ENCODE peak calls at places on chromosomes 2 and 18, in six cellular contexts. One of them, this sample, is unnamed. For H3K4me1 and H3K27me3, the result is how much of the 10 kb centered on the place peaks cover.

GRCh38 chr2:39059366-39059952 is 61.4 kb downstream of the SOS1 start:
- DNase-seq in stomach: no peak
- DNase-seq in transverse colon: no peak
- DNase-seq in HepG2: peak
- DNase-seq in esophagus muscularis mucosa: no peak
- DNase-seq in sigmoid colon: no peak
- DNase-seq in this sample: no peak

GRCh38 chr2:44358498-44358897 is 2.8 kb downstream of the PREPL start:
- DNase-seq in stomach: peak
- DNase-seq in transverse colon: peak
- DNase-seq in HepG2: no peak
- DNase-seq in esophagus muscularis mucosa: no peak
- DNase-seq in sigmoid colon: peak
- DNase-seq in this sample: no peak

GRCh38 chr18:11953113-11953512 is 28.2 kb upstream of the IMPA2 start:
- DNase-seq in stomach: no peak
- DNase-seq in transverse colon: no peak
- DNase-seq in HepG2: no peak
- DNase-seq in esophagus muscularis mucosa: no peak
- DNase-seq in sigmoid colon: no peak
- DNase-seq in this sample: no peak

GRCh38 chr18:49910986-49911385 is 97.7 kb upstream of the ACAA2 start:
- DNase-seq in stomach: no peak
- DNase-seq in transverse colon: no peak
- DNase-seq in HepG2: no peak
- DNase-seq in esophagus muscularis mucosa: no peak
- DNase-seq in sigmoid colon: no peak
- DNase-seq in this sample: no peak

GRCh38 chr2:85710687-85711577 is 16.8 kb downstream of the GNLY start:
- DNase-seq in stomach: no peak
- DNase-seq in transverse colon: peak
- DNase-seq in HepG2: no peak
- DNase-seq in esophagus muscularis mucosa: no peak
- DNase-seq in sigmoid colon: no peak
- DNase-seq in this sample: no peak

GRCh38 chr2:151350579-151351195 is 6.7 kb upstream of the TNFAIP6 start:
- DNase-seq in stomach: no peak
- DNase-seq in transverse colon: no peak
- DNase-seq in HepG2: no peak
- DNase-seq in esophagus muscularis mucosa: peak
- DNase-seq in sigmoid colon: no peak
- DNase-seq in this sample: no peak

GRCh38 chr2:110115291-110116032 is at the start of gene MALL:
- DNase-seq in stomach: peak
- DNase-seq in transverse colon: peak
- DNase-seq in HepG2: no peak
- DNase-seq in esophagus muscularis mucosa: peak
- DNase-seq in sigmoid colon: no peak
- DNase-seq in this sample: no peak

GRCh38 chr2:120545521-120546076 is 190.1 kb upstream of the GLI2 start:
- DNase-seq in stomach: no peak
- DNase-seq in transverse colon: no peak
- DNase-seq in HepG2: peak
- DNase-seq in esophagus muscularis mucosa: no peak
- DNase-seq in sigmoid colon: no peak
- DNase-seq in this sample: no peak

GRCh38 chr2:127951031-127951430 is 65.3 kb upstream of the AMMECR1L start:
- DNase-seq in stomach: no peak
- DNase-seq in transverse colon: no peak
- DNase-seq in HepG2: no peak
- DNase-seq in esophagus muscularis mucosa: no peak
- DNase-seq in sigmoid colon: no peak
- DNase-seq in this sample: no peak

GRCh38 chr2:159677654-159678053 is 34.7 kb upstream of the MARCHF7 start:
- DNase-seq in stomach: no peak
- DNase-seq in transverse colon: no peak
- DNase-seq in HepG2: peak
- DNase-seq in esophagus muscularis mucosa: no peak
- DNase-seq in sigmoid colon: no peak
- DNase-seq in this sample: no peak

GRCh38 chr2:6845903-6846302 is 19.8 kb downstream of the CMPK2 start:
- DNase-seq in stomach: no peak
- DNase-seq in transverse colon: no peak
- DNase-seq in HepG2: no peak
- DNase-seq in esophagus muscularis mucosa: no peak
- DNase-seq in sigmoid colon: no peak
- DNase-seq in this sample: no peak

GRCh38 chr2:11744631-11745394 is 1.6 kb upstream of the LPIN1 start:
- DNase-seq in stomach: no peak
- DNase-seq in transverse colon: no peak
- DNase-seq in HepG2: peak
- DNase-seq in esophagus muscularis mucosa: no peak
- DNase-seq in sigmoid colon: peak
- DNase-seq in this sample: no peak

GRCh38 chr18:46335551-46336059 is 231.4 kb downstream of the HAUS1 start:
- DNase-seq in stomach: no peak
- DNase-seq in transverse colon: no peak
- DNase-seq in HepG2: no peak
- DNase-seq in esophagus muscularis mucosa: no peak
- DNase-seq in sigmoid colon: peak
- DNase-seq in this sample: no peak

GRCh38 chr2:187117483-187117882 is 268.5 kb upstream of the ZSWIM2 start:
- DNase-seq in stomach: no peak
- DNase-seq in transverse colon: no peak
- DNase-seq in HepG2: no peak
- DNase-seq in esophagus muscularis mucosa: no peak
- DNase-seq in sigmoid colon: no peak
- DNase-seq in this sample: no peak

GRCh38 chr2:127707890-127708648 is 6.8 kb downstream of the SFT2D3 start:
- DNase-seq in stomach: no peak
- DNase-seq in transverse colon: no peak
- DNase-seq in HepG2: no peak
- DNase-seq in esophagus muscularis mucosa: peak
- DNase-seq in sigmoid colon: peak
- DNase-seq in this sample: no peak

GRCh38 chr2:209577376-209578357 is 153.8 kb downstream of the MAP2 start:
- DNase-seq in stomach: no peak
- DNase-seq in transverse colon: no peak
- DNase-seq in HepG2: peak
- DNase-seq in esophagus muscularis mucosa: no peak
- DNase-seq in sigmoid colon: no peak
- DNase-seq in this sample: no peak

GRCh38 chr2:56263876-56264275 is 80.1 kb downstream of the CCDC85A start:
- DNase-seq in stomach: no peak
- DNase-seq in transverse colon: no peak
- DNase-seq in HepG2: no peak
- DNase-seq in esophagus muscularis mucosa: no peak
- DNase-seq in sigmoid colon: no peak
- DNase-seq in this sample: no peak

GRCh38 chr18:3179430-3180089 is 40.2 kb downstream of the MYOM1 start:
- DNase-seq in stomach: no peak
- DNase-seq in transverse colon: no peak
- DNase-seq in HepG2: no peak
- DNase-seq in esophagus muscularis mucosa: no peak
- DNase-seq in sigmoid colon: no peak
- DNase-seq in this sample: no peak

GRCh38 chr2:208929894-208930427 is 493.9 kb upstream of the MAP2 start:
- DNase-seq in stomach: no peak
- DNase-seq in transverse colon: no peak
- DNase-seq in HepG2: no peak
- DNase-seq in esophagus muscularis mucosa: no peak
- DNase-seq in sigmoid colon: no peak
- DNase-seq in this sample: no peak

GRCh38 chr2:98471402-98472131 is 26.9 kb downstream of the INPP4A start:
- DNase-seq in stomach: peak
- DNase-seq in transverse colon: no peak
- DNase-seq in HepG2: no peak
- DNase-seq in esophagus muscularis mucosa: no peak
- DNase-seq in sigmoid colon: peak
- DNase-seq in this sample: no peak

DNA sequence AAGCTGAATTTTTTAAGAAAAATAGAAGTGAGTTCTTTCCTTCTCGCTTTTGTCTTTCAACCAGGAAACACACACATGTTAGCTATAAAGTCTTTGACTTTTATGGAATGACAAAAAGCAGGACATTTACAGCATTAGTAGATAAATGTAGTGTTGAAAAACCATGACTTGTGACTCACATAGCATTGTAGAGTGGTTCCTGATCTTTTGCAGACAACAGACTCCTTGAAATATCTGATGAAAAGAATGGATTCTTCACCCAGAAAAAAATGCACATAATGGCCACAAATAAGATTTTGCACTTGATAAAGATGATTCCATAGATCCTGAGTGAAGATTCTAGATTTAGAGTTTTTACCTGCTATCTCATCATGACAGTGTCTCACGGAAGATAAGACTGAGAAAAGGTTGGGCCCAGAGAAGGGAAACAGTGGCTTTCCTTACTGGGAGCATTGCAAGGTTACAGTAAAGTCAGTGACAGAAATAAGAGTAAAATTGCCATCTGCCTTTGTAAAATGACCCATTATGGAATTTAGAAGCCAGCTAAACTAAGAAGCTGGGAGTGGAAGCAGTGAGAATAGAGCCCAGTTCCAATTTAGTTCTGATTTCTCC is 14.0 kb downstream of the SMARCAL1 start:
- DNase-seq in stomach: no peak
- DNase-seq in transverse colon: no peak
- DNase-seq in HepG2: no peak
- DNase-seq in esophagus muscularis mucosa: no peak
- DNase-seq in sigmoid colon: no peak
- DNase-seq in this sample: no peak
- TF ChIP-seq EP300 in stomach: no peak
- TF ChIP-seq EP300 in transverse colon: no peak
- TF ChIP-seq EP300 in HepG2: no peak
- TF ChIP-seq EP300 in esophagus muscularis mucosa: no peak
- TF ChIP-seq EP300 in sigmoid colon: no peak
- TF ChIP-seq EP300 in this sample: no peak

DNA sequence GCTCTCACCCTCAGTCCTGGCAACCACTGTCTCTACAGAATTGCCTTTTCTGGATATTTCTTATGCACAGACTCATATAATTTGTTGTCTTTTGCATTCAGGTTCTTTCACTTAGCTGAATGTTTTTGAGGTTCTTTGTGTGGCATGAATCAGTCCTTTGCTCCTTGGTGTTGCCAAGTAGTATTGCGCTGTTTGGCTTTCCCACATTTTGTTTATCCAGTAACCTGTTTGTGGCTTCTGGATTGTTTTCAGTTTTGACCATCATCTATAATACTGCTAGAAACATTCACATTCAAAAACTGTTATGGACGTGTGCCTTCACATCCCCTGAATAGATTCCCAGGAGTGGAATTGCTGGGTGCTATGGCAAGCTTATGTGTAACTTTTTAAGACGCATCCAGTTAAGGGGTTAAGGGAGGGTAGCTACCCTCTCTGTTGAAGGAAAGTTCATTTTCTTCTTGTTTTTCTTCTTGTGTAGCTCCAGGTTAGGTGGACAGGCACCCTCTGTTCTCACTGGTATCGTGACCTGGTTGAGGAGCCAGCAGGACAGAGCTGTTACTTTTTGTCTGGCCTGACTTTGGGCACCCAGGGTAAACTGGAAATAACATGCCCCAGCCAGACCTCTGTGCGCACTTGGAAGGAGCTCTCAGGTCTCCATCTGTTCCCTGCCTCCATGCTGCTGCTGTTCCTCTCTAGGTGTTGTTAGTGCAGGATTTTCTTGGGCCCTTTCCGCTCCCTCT is 29.6 kb downstream of the ARHGAP25 start:
- DNase-seq in stomach: no peak
- DNase-seq in transverse colon: no peak
- DNase-seq in HepG2: no peak
- DNase-seq in esophagus muscularis mucosa: peak
- DNase-seq in sigmoid colon: no peak
- DNase-seq in this sample: no peak
- H3K4me1 ChIP-seq in stomach: under half
- H3K4me1 ChIP-seq in transverse colon: half or more
- H3K4me1 ChIP-seq in HepG2: under half
- H3K4me1 ChIP-seq in esophagus muscularis mucosa: under half
- H3K4me1 ChIP-seq in sigmoid colon: under half
- H3K4me1 ChIP-seq in this sample: under half

GRCh38 chr2:207288628-207289027 is 122.9 kb upstream of the KLF7 start:
- DNase-seq in stomach: no peak
- DNase-seq in transverse colon: no peak
- DNase-seq in HepG2: no peak
- DNase-seq in esophagus muscularis mucosa: no peak
- DNase-seq in sigmoid colon: no peak
- DNase-seq in this sample: no peak

GRCh38 chr2:207291287-207292249 is 125.8 kb upstream of the KLF7 start:
- DNase-seq in stomach: no peak
- DNase-seq in transverse colon: no peak
- DNase-seq in HepG2: no peak
- DNase-seq in esophagus muscularis mucosa: no peak
- DNase-seq in sigmoid colon: no peak
- DNase-seq in this sample: no peak

GRCh38 chr2:207290833-207291232 is 125.1 kb upstream of the KLF7 start:
- DNase-seq in stomach: no peak
- DNase-seq in transverse colon: no peak
- DNase-seq in HepG2: no peak
- DNase-seq in esophagus muscularis mucosa: no peak
- DNase-seq in sigmoid colon: no peak
- DNase-seq in this sample: no peak

GRCh38 chr2:207286106-207286505 is 120.4 kb upstream of the KLF7 start:
- DNase-seq in stomach: no peak
- DNase-seq in transverse colon: no peak
- DNase-seq in HepG2: no peak
- DNase-seq in esophagus muscularis mucosa: no peak
- DNase-seq in sigmoid colon: no peak
- DNase-seq in this sample: no peak

DNA sequence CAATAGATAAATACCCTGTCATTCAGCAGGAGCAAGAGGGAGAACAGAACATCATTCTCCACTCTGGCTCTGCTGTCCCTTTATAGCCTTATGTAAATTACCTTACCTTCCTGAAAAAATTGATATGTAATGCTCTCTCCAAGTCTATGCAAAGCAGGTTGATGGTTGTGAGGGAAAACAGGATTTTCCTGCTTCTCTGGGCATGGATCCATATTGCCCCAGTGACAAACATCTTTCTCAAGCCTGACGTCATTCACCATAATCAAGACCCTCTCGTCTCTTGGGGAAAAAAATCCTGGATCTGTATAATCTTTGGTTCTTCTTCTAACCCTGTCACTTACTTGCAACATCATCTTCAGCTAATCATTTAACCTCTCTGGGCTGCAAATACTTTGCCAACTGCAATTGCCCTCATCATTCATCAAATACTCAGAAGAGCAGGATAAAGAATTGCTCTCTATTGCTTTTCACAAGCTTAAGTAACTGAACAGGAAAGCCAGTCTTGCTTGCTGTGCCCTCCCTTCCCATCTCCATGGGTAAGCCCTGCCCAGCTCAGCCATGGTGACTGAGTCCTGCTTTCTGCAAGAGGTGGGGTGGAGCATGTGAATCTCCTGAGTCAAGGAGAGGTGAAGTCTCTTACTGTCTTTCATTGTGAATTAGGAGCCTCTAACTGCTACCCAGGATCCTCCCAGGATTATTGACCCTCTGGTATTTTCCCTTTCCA is 123.7 kb upstream of the KLF7 start:
- DNase-seq in stomach: no peak
- DNase-seq in transverse colon: no peak
- DNase-seq in HepG2: no peak
- DNase-seq in esophagus muscularis mucosa: no peak
- DNase-seq in sigmoid colon: no peak
- DNase-seq in this sample: no peak
- H3K27me3 ChIP-seq in stomach: under half
- H3K27me3 ChIP-seq in transverse colon: under half
- H3K27me3 ChIP-seq in HepG2: under half
- H3K27me3 ChIP-seq in esophagus muscularis mucosa: under half
- H3K27me3 ChIP-seq in sigmoid colon: under half
- H3K27me3 ChIP-seq in this sample: under half

GRCh38 chr2:36461039-36461681 is 105.6 kb downstream of the CRIM1 start:
- DNase-seq in stomach: no peak
- DNase-seq in transverse colon: no peak
- DNase-seq in HepG2: peak
- DNase-seq in esophagus muscularis mucosa: peak
- DNase-seq in sigmoid colon: no peak
- DNase-seq in this sample: no peak
- TF ChIP-seq EP300 in stomach: no peak
- TF ChIP-seq EP300 in transverse colon: no peak
- TF ChIP-seq EP300 in HepG2: no peak
- TF ChIP-seq EP300 in esophagus muscularis mucosa: no peak
- TF ChIP-seq EP300 in sigmoid colon: no peak
- TF ChIP-seq EP300 in this sample: peak